ENCODE peak calls at places on chromosomes 3 and 15, in eight cellular contexts. One of them, this sample, is unnamed.

GRCh38 chr15:94040523-94041248 is 190.7 kb upstream of the MCTP2 start:
- DNase-seq in left lung: no peak
- DNase-seq in esophagus squamous epithelium: no peak
- DNase-seq in NCI-H526 treated with DMSO at 0.1 percent for 48 hours: no peak
- DNase-seq in astrocyte of the hippocampus: no peak
- DNase-seq in H54: no peak
- DNase-seq in adrenal gland: no peak
- DNase-seq in PC-9: no peak
- DNase-seq in this sample: no peak

GRCh38 chr15:29692527-29692926 is 129.7 kb downstream of the TJP1 start:
- DNase-seq in left lung: no peak
- DNase-seq in esophagus squamous epithelium: no peak
- DNase-seq in NCI-H526 treated with DMSO at 0.1 percent for 48 hours: no peak
- DNase-seq in astrocyte of the hippocampus: no peak
- DNase-seq in H54: no peak
- DNase-seq in adrenal gland: no peak
- DNase-seq in PC-9: no peak
- DNase-seq in this sample: no peak

GRCh38 chr15:62063851-62064635 is 2.7 kb upstream of the C2CD4A start:
- DNase-seq in left lung: no peak
- DNase-seq in esophagus squamous epithelium: no peak
- DNase-seq in NCI-H526 treated with DMSO at 0.1 percent for 48 hours: no peak
- DNase-seq in astrocyte of the hippocampus: peak; percentile 18
- DNase-seq in H54: no peak
- DNase-seq in adrenal gland: no peak
- DNase-seq in PC-9: peak; percentile 95
- DNase-seq in this sample: peak; percentile 53

GRCh38 chr3:188689101-188689574 is 482.6 kb upstream of the TPRG1 start:
- DNase-seq in left lung: no peak
- DNase-seq in esophagus squamous epithelium: no peak
- DNase-seq in NCI-H526 treated with DMSO at 0.1 percent for 48 hours: no peak
- DNase-seq in astrocyte of the hippocampus: no peak
- DNase-seq in H54: no peak
- DNase-seq in adrenal gland: peak; percentile 25
- DNase-seq in PC-9: no peak
- DNase-seq in this sample: no peak

GRCh38 chr3:160577551-160578195 is 12.3 kb upstream of the KPNA4 start:
- DNase-seq in left lung: no peak
- DNase-seq in esophagus squamous epithelium: no peak
- DNase-seq in NCI-H526 treated with DMSO at 0.1 percent for 48 hours: peak; percentile 4
- DNase-seq in astrocyte of the hippocampus: peak; percentile 63
- DNase-seq in H54: no peak
- DNase-seq in adrenal gland: no peak
- DNase-seq in PC-9: peak; percentile 44
- DNase-seq in this sample: peak; percentile 15

GRCh38 chr15:81014446-81015093 is 13.8 kb downstream of the TLNRD1 start:
- DNase-seq in left lung: no peak
- DNase-seq in esophagus squamous epithelium: no peak
- DNase-seq in NCI-H526 treated with DMSO at 0.1 percent for 48 hours: no peak
- DNase-seq in astrocyte of the hippocampus: no peak
- DNase-seq in H54: no peak
- DNase-seq in adrenal gland: no peak
- DNase-seq in PC-9: no peak
- DNase-seq in this sample: no peak

GRCh38 chr15:32829441-32829840 is 111.6 kb downstream of the GREM1 start:
- DNase-seq in left lung: no peak
- DNase-seq in esophagus squamous epithelium: no peak
- DNase-seq in NCI-H526 treated with DMSO at 0.1 percent for 48 hours: no peak
- DNase-seq in astrocyte of the hippocampus: no peak
- DNase-seq in H54: no peak
- DNase-seq in adrenal gland: no peak
- DNase-seq in PC-9: no peak
- DNase-seq in this sample: no peak

GRCh38 chr3:170614214-170614966 is 28.5 kb upstream of the SLC7A14 start:
- DNase-seq in left lung: no peak
- DNase-seq in esophagus squamous epithelium: no peak
- DNase-seq in NCI-H526 treated with DMSO at 0.1 percent for 48 hours: no peak
- DNase-seq in astrocyte of the hippocampus: peak; percentile 81
- DNase-seq in H54: peak; percentile 70
- DNase-seq in adrenal gland: peak; percentile 67
- DNase-seq in PC-9: peak; percentile 76
- DNase-seq in this sample: peak; percentile 89

GRCh38 chr3:72678892-72679291 is 169.4 kb downstream of the SHQ1 start:
- DNase-seq in left lung: no peak
- DNase-seq in esophagus squamous epithelium: no peak
- DNase-seq in NCI-H526 treated with DMSO at 0.1 percent for 48 hours: no peak
- DNase-seq in astrocyte of the hippocampus: peak; percentile 54
- DNase-seq in H54: no peak
- DNase-seq in adrenal gland: no peak
- DNase-seq in PC-9: no peak
- DNase-seq in this sample: no peak

GRCh38 chr3:136249593-136250225 is 431 bp upstream of the PCCB start:
- DNase-seq in left lung: no peak
- DNase-seq in esophagus squamous epithelium: no peak
- DNase-seq in NCI-H526 treated with DMSO at 0.1 percent for 48 hours: no peak
- DNase-seq in astrocyte of the hippocampus: no peak
- DNase-seq in H54: no peak
- DNase-seq in adrenal gland: no peak
- DNase-seq in PC-9: no peak
- DNase-seq in this sample: no peak

GRCh38 chr3:141553055-141553454 is 66.2 kb downstream of the RASA2 start:
- DNase-seq in left lung: no peak
- DNase-seq in esophagus squamous epithelium: no peak
- DNase-seq in NCI-H526 treated with DMSO at 0.1 percent for 48 hours: no peak
- DNase-seq in astrocyte of the hippocampus: no peak
- DNase-seq in H54: no peak
- DNase-seq in adrenal gland: no peak
- DNase-seq in PC-9: no peak
- DNase-seq in this sample: no peak

GRCh38 chr3:139227165-139227564 is 116.7 kb upstream of the MRPS22 start:
- DNase-seq in left lung: no peak
- DNase-seq in esophagus squamous epithelium: no peak
- DNase-seq in NCI-H526 treated with DMSO at 0.1 percent for 48 hours: no peak
- DNase-seq in astrocyte of the hippocampus: peak; percentile 47
- DNase-seq in H54: no peak
- DNase-seq in adrenal gland: peak; percentile 88
- DNase-seq in PC-9: no peak
- DNase-seq in this sample: no peak

GRCh38 chr3:188812198-188812597 is 359.6 kb upstream of the TPRG1 start:
- DNase-seq in left lung: no peak
- DNase-seq in esophagus squamous epithelium: no peak
- DNase-seq in NCI-H526 treated with DMSO at 0.1 percent for 48 hours: no peak
- DNase-seq in astrocyte of the hippocampus: peak; percentile 46
- DNase-seq in H54: no peak
- DNase-seq in adrenal gland: no peak
- DNase-seq in PC-9: no peak
- DNase-seq in this sample: peak; percentile 64

GRCh38 chr3:37700849-37701248 is 160.8 kb upstream of the CTDSPL start:
- DNase-seq in left lung: no peak
- DNase-seq in esophagus squamous epithelium: no peak
- DNase-seq in NCI-H526 treated with DMSO at 0.1 percent for 48 hours: no peak
- DNase-seq in astrocyte of the hippocampus: no peak
- DNase-seq in H54: no peak
- DNase-seq in adrenal gland: no peak
- DNase-seq in PC-9: no peak
- DNase-seq in this sample: no peak

GRCh38 chr3:23385327-23385726 is 182.2 kb downstream of the UBE2E2 start:
- DNase-seq in left lung: no peak
- DNase-seq in esophagus squamous epithelium: no peak
- DNase-seq in NCI-H526 treated with DMSO at 0.1 percent for 48 hours: no peak
- DNase-seq in astrocyte of the hippocampus: no peak
- DNase-seq in H54: no peak
- DNase-seq in adrenal gland: no peak
- DNase-seq in PC-9: no peak
- DNase-seq in this sample: no peak

GRCh38 chr15:70480196-70480856 is 283.0 kb downstream of the UACA start:
- DNase-seq in left lung: no peak
- DNase-seq in esophagus squamous epithelium: no peak
- DNase-seq in NCI-H526 treated with DMSO at 0.1 percent for 48 hours: no peak
- DNase-seq in astrocyte of the hippocampus: no peak
- DNase-seq in H54: no peak
- DNase-seq in adrenal gland: no peak
- DNase-seq in PC-9: no peak
- DNase-seq in this sample: no peak

This sample was measured in HFFc6.